ENCODE peak calls at places on chromosome 15, in four cellular contexts. V is neural progenitor cell, W is aorta, E is GM23338. C is an unnamed sample.

GRCh38 chr15:72203507-72203837 is 5.9 kb upstream of the GRAMD2A start:
- DNase-seq in V (no peak), W (peak; percentile 86), E (no peak), C (no peak)

GRCh38 chr15:56989411-56989924 is 71.0 kb downstream of the TCF12 start:
- DNase-seq in V (no peak), W (no peak), E (no peak), C (no peak)

GRCh38 chr15:36590838-36591237 is 11.4 kb downstream of the CDIN1 start:
- DNase-seq in V (no peak), W (no peak), E (no peak), C (no peak)

GRCh38 chr15:68154923-68155559 is 50.1 kb downstream of the CALML4 start:
- DNase-seq in V (peak; percentile 76), W (no peak), E (peak; percentile 83), C (peak; percentile 88)

GRCh38 chr15:69087581-69087980 is 72.9 kb upstream of the GLCE start:
- DNase-seq in V (no peak), W (no peak), E (no peak), C (no peak)

GRCh38 chr15:89462198-89462912 is 34.0 kb downstream of the RHCG start:
- DNase-seq in V (no peak), W (peak; percentile 33), E (peak; percentile 59), C (no peak)

GRCh38 chr15:48628832-48629231 is 16.7 kb downstream of the FBN1 start:
- DNase-seq in V (no peak), W (no peak), E (no peak), C (no peak)

GRCh38 chr15:63073497-63074172 is 31.1 kb downstream of the TPM1 start:
- DNase-seq in V (no peak), W (no peak), E (no peak), C (no peak)

GRCh38 chr15:68407886-68408500 is 24.0 kb downstream of the ITGA11 start:
- DNase-seq in V (no peak), W (no peak), E (no peak), C (no peak)

GRCh38 chr15:61459785-61460707 is 230.9 kb upstream of the RORA start:
- DNase-seq in V (no peak), W (no peak), E (no peak), C (no peak)

GRCh38 chr15:98787936-98788757 is 139.8 kb downstream of the IGF1R start:
- DNase-seq in V (peak; percentile 55), W (no peak), E (no peak), C (no peak)

GRCh38 chr15:98791046-98791701 is 142.8 kb downstream of the IGF1R start:
- DNase-seq in V (no peak), W (no peak), E (no peak), C (no peak)

GRCh38 chr15:98792117-98792516 is 143.8 kb downstream of the IGF1R start:
- DNase-seq in V (no peak), W (no peak), E (no peak), C (no peak)

GRCh38 chr15:98789020-98789419 is 140.7 kb downstream of the IGF1R start:
- DNase-seq in V (no peak), W (no peak), E (no peak), C (no peak)

GRCh38 chr15:98790270-98790669 is 141.9 kb downstream of the IGF1R start:
- DNase-seq in V (no peak), W (no peak), E (no peak), C (no peak)
- H3K4me1 ChIP-seq in V (peaks cover 82% of the 10 kb centered on the region), W (peaks cover 5% of the 10 kb centered on the region), E (peaks cover 95% of the 10 kb centered on the region), C (peaks cover 23% of the 10 kb centered on the region)

GRCh38 chr15:75029378-75030022 is 6.1 kb downstream of the PPCDC start:
- DNase-seq in V (peak; percentile 91), W (peak; percentile 99), E (peak; percentile 93), C (peak; percentile 99)

GRCh38 chr15:75028991-75029377 is 5.6 kb downstream of the PPCDC start:
- DNase-seq in V (no peak), W (no peak), E (peak; percentile 34), C (no peak)

GRCh38 chr15:75031773-75032302 is 8.4 kb downstream of the PPCDC start:
- DNase-seq in V (no peak), W (no peak), E (peak; percentile 21), C (no peak)

GRCh38 chr15:75030424-75030823 is 7.0 kb downstream of the PPCDC start:
- DNase-seq in V (no peak), W (no peak), E (peak; percentile 22), C (no peak)

GRCh38 chr15:75030023-75030413 is 6.6 kb downstream of the PPCDC start:
- DNase-seq in V (no peak), W (peak; percentile 83), E (no peak), C (no peak)
- H3K4me3 ChIP-seq in V (no peak overlapping the region), W (no peak overlapping the region), E (no peak overlapping the region), C (no peak overlapping the region)

GRCh38 chr15:70322051-70322668 is 224.4 kb upstream of the TLE3 start:
- DNase-seq in V (no peak), W (no peak), E (no peak), C (peak; percentile 6)
- H3K4me1 ChIP-seq in V (peaks cover 14% of the 10 kb centered on the region), W (no peaks in the 10 kb centered on the region), E (no peaks in the 10 kb centered on the region), C (no peaks in the 10 kb centered on the region)

DNA sequence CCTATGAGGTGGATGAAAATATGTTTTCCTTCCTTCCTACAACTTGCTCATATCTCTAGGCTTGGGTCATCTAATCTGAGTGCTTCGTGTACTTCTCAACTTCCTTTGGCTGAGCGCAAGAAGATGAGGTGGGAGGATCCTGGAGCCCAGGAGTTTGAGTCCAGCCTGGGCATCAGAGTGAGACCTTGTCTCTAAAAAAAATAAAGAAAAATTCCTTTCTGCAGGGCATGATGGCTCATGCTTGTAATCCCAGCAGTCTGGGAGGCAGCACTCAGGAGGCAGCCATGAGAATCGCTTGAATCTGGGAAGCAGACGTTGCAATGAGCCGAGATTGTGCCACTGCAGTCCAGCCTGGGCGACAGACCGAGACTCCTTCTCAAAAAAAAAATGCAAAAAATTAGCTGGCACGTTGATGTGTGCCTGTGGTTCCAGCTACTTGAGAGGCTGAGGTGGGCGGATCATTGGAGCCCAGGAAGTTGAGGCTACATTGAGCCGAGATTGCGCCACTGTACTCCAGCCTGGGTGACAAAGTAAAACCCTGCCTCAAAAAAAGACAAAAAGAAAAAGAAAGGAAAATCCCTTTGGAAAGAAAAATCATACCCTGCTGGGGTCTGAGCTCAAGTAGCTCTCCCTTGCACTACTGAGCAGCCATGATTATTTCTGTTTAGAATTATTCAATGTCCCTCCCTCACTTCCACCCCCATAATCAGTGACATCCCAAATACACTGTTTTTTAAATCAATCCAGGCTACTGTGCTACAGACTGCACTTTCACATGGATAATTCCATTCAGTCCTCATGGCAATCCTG is 28.0 kb upstream of the RAB11A start:
- DNase-seq in V (peak; percentile 5), W (no peak), E (no peak), C (peak; percentile 12)
- H3K4me3 ChIP-seq in V (no peak overlapping the region), W (peak overlapping the region; percentile 18), E (no peak overlapping the region), C (no peak overlapping the region)

DNA sequence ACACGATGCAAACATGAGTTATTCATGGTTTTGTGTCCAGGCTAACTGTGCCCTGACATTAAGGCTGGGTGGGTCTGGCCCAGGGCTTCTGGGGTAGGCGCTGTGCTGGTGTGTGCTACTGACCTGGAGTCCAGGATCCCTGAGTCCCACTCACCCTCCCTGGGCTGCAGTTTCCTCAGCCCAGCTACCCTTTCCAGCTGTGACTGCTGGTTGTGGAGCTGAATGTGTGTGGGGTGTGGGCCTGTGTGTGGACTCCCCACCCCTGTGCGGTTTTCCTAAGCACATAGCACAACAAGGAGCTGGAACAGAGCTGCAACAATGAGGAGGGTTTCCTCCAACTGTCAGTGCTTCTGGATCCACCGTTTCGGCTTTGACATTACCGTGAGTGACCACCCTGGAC is 38.0 kb downstream of the SMAD3 start:
- DNase-seq in V (no peak), W (peak; percentile 23), E (no peak), C (no peak)
- H3K4me1 ChIP-seq in V (peaks cover 24% of the 10 kb centered on the region), W (peaks cover 9% of the 10 kb centered on the region), E (peaks cover 3% of the 10 kb centered on the region), C (peaks cover 2% of the 10 kb centered on the region)

C was measured in HAP-1.